ENCODE peak calls at places on chromosomes 16 and 17, in five cellular contexts. J is CD8-positive, alpha-beta memory T cell; E is tibial nerve; O is GM23248; Y is K562. N is an unnamed sample.
A peak's percentile ranks its signal among the peaks of the same experiment; 100 is the strongest.

GRCh38 chr17:18230288-18231141 is 5.1 kb downstream of the LLGL1 start:
- DNase-seq in J (no peak), E (no peak), O (no peak), Y (no peak), N (no peak)

GRCh38 chr17:836154-836553 is 54.0 kb downstream of the MRM3 start:
- DNase-seq in J (no peak), E (no peak), O (peak; percentile 78), Y (no peak), N (peak; percentile 78)

GRCh38 chr17:40086150-40087044 is 14.0 kb downstream of the NR1D1 start:
- DNase-seq in J (peak; percentile 63), E (no peak), O (peak; percentile 60), Y (peak; percentile 77), N (peak; percentile 70)

GRCh38 chr17:77125432-77125901 is 15.3 kb upstream of the SEC14L1 start:
- DNase-seq in J (no peak), E (no peak), O (peak; percentile 87), Y (no peak), N (peak; percentile 49)

GRCh38 chr16:58195771-58196170 is 2.1 kb downstream of the CSNK2A2 start:
- DNase-seq in J (no peak), E (no peak), O (no peak), Y (no peak), N (no peak)

GRCh38 chr17:27384261-27384701 is 72.0 kb upstream of the KSR1 start:
- DNase-seq in J (no peak), E (no peak), O (peak; percentile 98), Y (no peak), N (peak; percentile 92)

GRCh38 chr16:85370881-85371651 is 242.1 kb upstream of the GSE1 start:
- DNase-seq in J (no peak), E (peak; percentile 46), O (peak; percentile 87), Y (peak; percentile 60), N (no peak)

GRCh38 chr16:27211026-27211425 is 7.7 kb downstream of the KDM8 start:
- DNase-seq in J (no peak), E (no peak), O (no peak), Y (no peak), N (no peak)

GRCh38 chr16:49744244-49744976 is 111.5 kb downstream of the ZNF423 start:
- DNase-seq in J (no peak), E (no peak), O (no peak), Y (no peak), N (no peak)

GRCh38 chr16:8752706-8753105 is 44.7 kb downstream of the TMEM186 start:
- DNase-seq in J (no peak), E (no peak), O (no peak), Y (no peak), N (no peak)
- H3K4me1 ChIP-seq in J (no peaks in the 10 kb centered on the region), E (no peaks in the 10 kb centered on the region), O (peaks cover 9% of the 10 kb centered on the region), Y (no peaks in the 10 kb centered on the region), N (peaks cover 17% of the 10 kb centered on the region)

DNA sequence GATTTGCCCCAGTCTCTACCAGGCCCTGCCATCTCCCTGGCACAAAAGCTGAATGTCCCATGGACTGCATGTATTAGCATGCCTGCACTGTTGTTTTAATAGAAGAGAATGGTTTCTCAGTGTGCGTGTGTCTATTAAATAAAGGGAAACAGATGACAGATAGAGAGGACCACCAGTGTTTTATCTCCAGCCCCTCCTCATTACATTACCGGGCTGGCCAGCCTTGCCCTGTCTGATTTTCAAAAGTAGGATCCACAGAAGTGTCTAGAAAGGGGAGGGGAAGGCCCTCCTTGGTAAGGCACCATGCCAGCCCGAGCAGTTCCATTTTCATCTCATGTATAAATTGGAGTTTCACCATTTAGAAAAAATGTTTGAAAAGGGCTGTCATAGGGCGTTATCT is 96.8 kb downstream of the SOCS1 start:
- DNase-seq in J (no peak), E (no peak), O (no peak), Y (no peak), N (no peak)
- H3K4me3 ChIP-seq in J (no peak overlapping the region), E (no peak overlapping the region), O (no peak overlapping the region), Y (no peak overlapping the region), N (no peak overlapping the region)

GRCh38 chr16:4315185-4316102 is at the start of gene GLIS2:
- DNase-seq in J (no peak), E (peak; percentile 66), O (peak; percentile 84), Y (peak; percentile 79), N (peak; percentile 80)
- H3K4me1 ChIP-seq in J (peaks cover 21% of the 10 kb centered on the region), E (peaks cover 37% of the 10 kb centered on the region), O (peaks cover 17% of the 10 kb centered on the region), Y (peaks cover 3% of the 10 kb centered on the region), N (peaks cover 8% of the 10 kb centered on the region)

DNA sequence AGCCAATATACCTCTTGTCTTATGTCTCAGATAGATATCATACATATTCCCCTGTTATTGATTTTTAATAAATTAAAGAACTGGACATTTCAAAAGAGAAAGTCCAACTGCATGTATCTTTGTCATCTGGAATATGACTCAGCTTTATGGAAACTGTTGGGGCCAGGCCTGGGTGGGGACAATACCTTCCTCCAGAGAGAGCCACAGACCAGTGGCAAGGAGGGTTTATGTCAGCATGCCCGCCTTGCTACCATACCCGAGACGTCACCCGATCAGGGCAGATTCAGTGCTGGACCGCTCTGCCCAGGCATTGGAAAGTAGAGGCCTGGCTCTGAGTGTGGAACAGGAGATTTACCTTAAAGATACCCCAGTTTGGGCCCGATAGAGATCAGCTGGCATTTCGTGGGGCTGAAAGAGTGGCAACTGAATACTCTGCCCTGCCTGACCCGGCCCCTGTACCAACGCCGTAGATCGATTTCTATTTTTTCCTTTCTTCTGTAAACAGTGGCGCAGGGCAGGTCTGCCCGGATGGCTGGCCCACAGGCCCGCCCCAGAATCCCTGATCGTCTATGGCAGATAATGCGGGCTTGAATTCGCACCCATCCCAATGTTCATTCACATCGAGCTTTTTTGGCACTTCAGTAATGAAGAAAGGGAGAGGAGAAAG is 158.6 kb downstream of the SALL1 start:
- DNase-seq in J (no peak), E (no peak), O (no peak), Y (no peak), N (no peak)
- H3K4me3 ChIP-seq in J (no peak overlapping the region), E (no peak overlapping the region), O (no peak overlapping the region), Y (no peak overlapping the region), N (no peak overlapping the region)

GRCh38 chr16:82628741-82629140 is 2.0 kb downstream of the CDH13 start:
- DNase-seq in J (no peak), E (no peak), O (no peak), Y (no peak), N (no peak)

GRCh38 chr16:82630219-82630618 is 3.5 kb downstream of the CDH13 start:
- DNase-seq in J (no peak), E (no peak), O (peak; percentile 74), Y (no peak), N (no peak)

GRCh38 chr16:82630688-82631087 is 3.9 kb downstream of the CDH13 start:
- DNase-seq in J (no peak), E (no peak), O (peak; percentile 39), Y (no peak), N (no peak)

GRCh38 chr16:82627811-82628339 is 1.1 kb downstream of the CDH13 start:
- DNase-seq in J (no peak), E (no peak), O (peak; percentile 68), Y (no peak), N (peak; percentile 77)

GRCh38 chr16:82629441-82630027 is 2.8 kb downstream of the CDH13 start:
- DNase-seq in J (no peak), E (no peak), O (peak; percentile 83), Y (no peak), N (peak; percentile 42)
- H3K4me1 ChIP-seq in J (no peaks in the 10 kb centered on the region), E (no peaks in the 10 kb centered on the region), O (peaks cover 45% of the 10 kb centered on the region), Y (no peaks in the 10 kb centered on the region), N (peaks cover 40% of the 10 kb centered on the region)

DNA sequence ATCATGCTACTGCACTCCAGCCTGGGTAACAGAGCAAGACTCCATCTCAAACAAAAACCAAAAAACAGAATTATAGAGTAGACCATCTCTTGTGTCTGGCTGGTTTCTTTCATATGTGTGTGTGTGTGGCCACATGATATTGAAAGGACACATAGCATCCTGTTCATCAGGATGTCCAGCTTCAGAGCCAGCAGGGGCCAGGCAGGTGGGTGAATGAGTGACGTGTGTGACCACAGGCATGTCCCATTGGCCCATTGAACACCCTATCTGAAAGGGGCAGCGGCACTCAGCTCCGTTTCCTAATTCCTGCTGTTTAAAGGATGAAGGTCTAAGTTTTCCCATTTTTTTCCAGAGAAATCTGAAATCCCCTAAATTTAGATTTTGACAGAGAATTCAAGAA is 174.2 kb downstream of the PRKCB start:
- DNase-seq in J (no peak), E (no peak), O (no peak), Y (no peak), N (no peak)
- H3K4me3 ChIP-seq in J (no peak overlapping the region), E (no peak overlapping the region), O (no peak overlapping the region), Y (no peak overlapping the region), N (no peak overlapping the region)

N was measured in SJCRH30.